ENCODE peak calls at places on chromosomes 7 and 10, in six cellular contexts. W is NB4, Z is foreskin fibroblast, P is uterus, I is HFFc6, E is cardiac fibroblast. T is an unnamed sample.

GRCh38 chr10:34908472-34908871 is 93.4 kb upstream of the PARD3 start:
- DNase-seq in W (no peak), Z (peak), P (peak), I (peak), E (peak), T (no peak)

GRCh38 chr7:129494041-129494440 is 8.3 kb upstream of the SMKR1 start:
- DNase-seq in W (no peak), Z (peak), P (no peak), I (peak), E (peak), T (no peak)

GRCh38 chr10:9550810-9551209 is 1466.9 kb upstream of the CELF2 start:
- DNase-seq in W (no peak), Z (no peak), P (no peak), I (no peak), E (no peak), T (no peak)

GRCh38 chr10:112362833-112363232 is 11.1 kb upstream of the ACSL5 start:
- DNase-seq in W (no peak), Z (no peak), P (no peak), I (peak), E (peak), T (no peak)

GRCh38 chr10:18689498-18689897 is 30.3 kb downstream of the ARL5B start:
- DNase-seq in W (peak), Z (peak), P (no peak), I (peak), E (peak), T (no peak)

GRCh38 chr7:141700848-141701371 is 1.1 kb downstream of the DENND11 start:
- DNase-seq in W (peak), Z (no peak), P (no peak), I (peak), E (no peak), T (peak)

GRCh38 chr10:34816067-34817002 is 1.2 kb upstream of the PARD3 start:
- DNase-seq in W (peak), Z (no peak), P (peak), I (no peak), E (peak), T (no peak)

GRCh38 chr10:101397140-101397539 is 43.2 kb downstream of the BTRC start:
- DNase-seq in W (peak), Z (peak), P (no peak), I (peak), E (peak), T (no peak)

GRCh38 chr10:44967596-44967995 is 8.0 kb downstream of the RASSF4 start:
- DNase-seq in W (peak), Z (no peak), P (no peak), I (no peak), E (no peak), T (no peak)

GRCh38 chr10:52459097-52459496 is 145.0 kb downstream of the DKK1 start:
- DNase-seq in W (no peak), Z (no peak), P (no peak), I (peak), E (no peak), T (no peak)

GRCh38 chr10:4453950-4454349 is 372.1 kb upstream of the AKR1E2 start:
- DNase-seq in W (no peak), Z (no peak), P (no peak), I (no peak), E (no peak), T (no peak)

GRCh38 chr7:196778-197321 is 4.5 kb downstream of the FAM20C start:
- DNase-seq in W (no peak), Z (no peak), P (no peak), I (no peak), E (no peak), T (no peak)

GRCh38 chr7:143477501-143478150 is at the start of gene TAS2R41:
- DNase-seq in W (no peak), Z (no peak), P (no peak), I (no peak), E (no peak), T (no peak)

GRCh38 chr7:15330943-15331342 is 230.9 kb downstream of the AGMO start:
- DNase-seq in W (no peak), Z (no peak), P (no peak), I (no peak), E (no peak), T (no peak)

GRCh38 chr7:45651540-45651939 is 77.4 kb downstream of the ADCY1 start:
- DNase-seq in W (no peak), Z (no peak), P (no peak), I (no peak), E (no peak), T (no peak)

GRCh38 chr7:34991938-34992840 is 45.1 kb downstream of the DPY19L1 start:
- DNase-seq in W (no peak), Z (peak), P (no peak), I (peak), E (peak), T (no peak)

GRCh38 chr10:18293536-18294510 is 153.6 kb downstream of the CACNB2 start:
- DNase-seq in W (no peak), Z (no peak), P (no peak), I (no peak), E (no peak), T (no peak)

GRCh38 chr7:1130021-1130990 is 29.7 kb downstream of the ZFAND2A start:
- DNase-seq in W (no peak), Z (no peak), P (no peak), I (no peak), E (no peak), T (no peak)

GRCh38 chr7:100160067-100160466 is 1.5 kb upstream of the TRAPPC14 start:
- DNase-seq in W (no peak), Z (no peak), P (no peak), I (no peak), E (no peak), T (no peak)

GRCh38 chr7:85600425-85600824 is 413.6 kb upstream of the SEMA3D start:
- DNase-seq in W (no peak), Z (no peak), P (no peak), I (no peak), E (no peak), T (no peak)

GRCh38 chr7:102125127-102125561 is 161.5 kb upstream of the SH2B2 start:
- DNase-seq in W (no peak), Z (peak), P (peak), I (peak), E (peak), T (no peak)

GRCh38 chr10:130036296-130037065 is 72.4 kb upstream of the EBF3 start:
- DNase-seq in W (no peak), Z (no peak), P (no peak), I (no peak), E (no peak), T (no peak)

GRCh38 chr10:133199488-133199885 is 30.5 kb upstream of the UTF1 start:
- DNase-seq in W (no peak), Z (no peak), P (no peak), I (no peak), E (no peak), T (no peak)

GRCh38 chr7:71131256-71131752 is 640 bp upstream of the GALNT17 start:
- DNase-seq in W (no peak), Z (no peak), P (peak), I (no peak), E (no peak), T (no peak)

GRCh38 chr10:12788277-12788676 is 213.2 kb downstream of the CCDC3 start:
- DNase-seq in W (no peak), Z (no peak), P (no peak), I (no peak), E (no peak), T (no peak)

GRCh38 chr7:80941206-80941758 is 22.4 kb upstream of the SEMA3C start:
- DNase-seq in W (no peak), Z (peak), P (no peak), I (peak), E (peak), T (no peak)

GRCh38 chr7:42002654-42003053 is 234.4 kb downstream of the GLI3 start:
- DNase-seq in W (no peak), Z (no peak), P (no peak), I (no peak), E (peak), T (no peak)

GRCh38 chr10:17643339-17643754 is 604 bp upstream of the STAM start:
- DNase-seq in W (no peak), Z (peak), P (no peak), I (peak), E (peak), T (no peak)

GRCh38 chr10:63197304-63198092 is 64.4 kb downstream of the NRBF2 start:
- DNase-seq in W (no peak), Z (peak), P (no peak), I (peak), E (peak), T (no peak)

GRCh38 chr7:129825005-129825553 is 127.7 kb downstream of the UBE2H start:
- DNase-seq in W (peak), Z (peak), P (peak), I (peak), E (peak), T (no peak)

GRCh38 chr7:133273221-133273620 is 20.3 kb downstream of the EXOC4 start:
- DNase-seq in W (no peak), Z (no peak), P (no peak), I (no peak), E (no peak), T (no peak)

GRCh38 chr10:122164028-122164601 is 107.0 kb upstream of the BTBD16 start:
- DNase-seq in W (no peak), Z (no peak), P (no peak), I (no peak), E (no peak), T (no peak)

GRCh38 chr7:158368449-158368848 is 219.2 kb downstream of the PTPRN2 start:
- DNase-seq in W (no peak), Z (no peak), P (no peak), I (no peak), E (no peak), T (no peak)

GRCh38 chr10:1609596-1609995 is 127.7 kb downstream of the ADARB2 start:
- DNase-seq in W (no peak), Z (no peak), P (no peak), I (no peak), E (no peak), T (no peak)

GRCh38 chr10:494149-494542 is 195.3 kb downstream of the DIP2C start:
- DNase-seq in W (no peak), Z (no peak), P (no peak), I (no peak), E (no peak), T (no peak)

GRCh38 chr10:1063232-1063862 is 7.2 kb downstream of the WDR37 start:
- DNase-seq in W (peak), Z (no peak), P (no peak), I (no peak), E (no peak), T (no peak)

GRCh38 chr7:114273218-114273617 is 141.4 kb upstream of the FOXP2 start:
- DNase-seq in W (no peak), Z (no peak), P (no peak), I (no peak), E (no peak), T (no peak)

GRCh38 chr10:31912898-31913847 is 15.5 kb downstream of the ARHGAP12 start:
- DNase-seq in W (no peak), Z (peak), P (no peak), I (no peak), E (peak), T (no peak)

GRCh38 chr10:15814565-15814964 is 45.7 kb downstream of the MINDY3 start:
- DNase-seq in W (no peak), Z (no peak), P (no peak), I (no peak), E (no peak), T (no peak)

GRCh38 chr7:148711191-148712102 is 12.7 kb downstream of the CUL1 start:
- DNase-seq in W (no peak), Z (no peak), P (no peak), I (no peak), E (no peak), T (no peak)

GRCh38 chr10:49837096-49837495 is 75.0 kb upstream of the OGDHL start:
- DNase-seq in W (no peak), Z (no peak), P (no peak), I (peak), E (peak), T (no peak)
- TF ChIP-seq CTCF in W (no peak), Z (no peak), P (no peak), I (no peak), E (no peak), T (no peak)

DNA sequence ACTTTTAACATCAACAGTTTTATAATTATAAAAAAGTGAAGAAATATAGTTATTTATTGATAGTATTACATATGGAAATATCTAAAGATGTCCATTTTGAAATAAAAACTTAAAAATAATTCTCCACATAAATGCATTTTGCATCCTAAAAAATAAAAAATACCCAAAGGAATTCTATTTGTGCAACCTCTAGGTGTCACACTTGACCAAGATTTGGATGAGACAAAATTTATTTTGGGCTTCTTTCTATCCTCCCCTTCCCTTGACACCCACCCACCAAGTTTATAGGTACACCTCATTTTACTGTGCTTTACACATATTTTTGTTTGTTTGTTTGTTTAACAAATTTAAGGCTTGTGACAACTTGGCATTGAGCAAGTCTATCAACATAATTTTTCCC is 3.3 kb upstream of the THSD7A start:
- DNase-seq in W (peak), Z (no peak), P (no peak), I (no peak), E (peak), T (no peak)
- TF ChIP-seq CTCF in W (peak), Z (peak), P (peak), I (peak), E (peak), T (no peak)

GRCh38 chr10:69800665-69801064 is 1.0 kb upstream of the COL13A1 start:
- DNase-seq in W (no peak), Z (no peak), P (no peak), I (no peak), E (no peak), T (no peak)

GRCh38 chr10:69801434-69802315 is at the start of gene COL13A1:
- DNase-seq in W (peak), Z (peak), P (peak), I (peak), E (peak), T (no peak)

GRCh38 chr10:69801094-69801433 is 642 bp upstream of the COL13A1 start:
- DNase-seq in W (peak), Z (peak), P (peak), I (peak), E (peak), T (peak)

GRCh38 chr10:69797959-69798358 is 3.7 kb upstream of the COL13A1 start:
- DNase-seq in W (no peak), Z (no peak), P (no peak), I (peak), E (no peak), T (no peak)

GRCh38 chr10:69800109-69800508 is 1.6 kb upstream of the COL13A1 start:
- DNase-seq in W (peak), Z (peak), P (no peak), I (peak), E (peak), T (no peak)
- TF ChIP-seq CTCF in W (peak), Z (peak), P (peak), I (peak), E (peak), T (no peak)

GRCh38 chr7:50626971-50627370 is 61.8 kb upstream of the DDC start:
- DNase-seq in W (no peak), Z (no peak), P (no peak), I (no peak), E (no peak), T (no peak)
- TF ChIP-seq CTCF in W (no peak), Z (no peak), P (no peak), I (no peak), E (no peak), T (no peak)

DNA sequence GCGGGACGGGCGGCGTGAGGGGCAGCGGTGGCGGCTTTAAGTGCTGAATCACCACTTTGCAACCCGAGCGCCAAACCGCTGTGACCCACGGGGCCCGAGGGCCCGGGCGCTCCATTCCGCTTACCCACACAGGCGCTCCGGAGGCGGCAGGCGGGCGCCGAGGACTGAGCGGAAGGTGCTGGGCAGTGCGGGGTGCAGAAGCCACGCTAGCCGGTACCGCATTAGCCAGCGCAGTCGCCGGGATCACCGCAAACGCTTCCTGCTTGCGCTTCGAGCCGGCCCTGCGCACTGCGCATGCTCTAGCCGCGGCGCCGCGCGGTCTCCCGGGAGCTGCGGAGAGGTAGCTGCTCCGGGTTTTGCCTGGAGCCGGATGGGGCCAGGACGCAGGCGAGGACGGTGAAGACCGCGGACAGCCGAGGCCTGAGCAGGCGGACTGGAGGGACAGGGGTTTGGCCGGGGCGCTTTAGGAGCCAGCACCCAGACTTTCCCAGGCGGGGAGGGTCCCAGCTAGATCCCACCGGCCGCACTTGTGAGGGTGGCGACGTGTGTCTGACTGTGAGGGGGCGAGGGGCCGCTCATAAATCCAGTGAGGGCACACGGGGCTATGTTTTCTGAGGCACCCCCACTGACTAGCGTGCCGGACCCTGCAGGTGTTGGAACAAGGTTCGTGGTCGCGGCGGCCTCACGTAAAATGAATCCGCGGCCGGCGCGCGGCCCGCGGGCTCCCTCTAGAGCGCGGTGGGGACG is at the start of gene IDE:
- DNase-seq in W (peak), Z (peak), P (peak), I (peak), E (peak), T (peak)
- TF ChIP-seq CTCF in W (peak), Z (peak), P (peak), I (peak), E (peak), T (peak)

T was measured in natural killer cell.